ENCODE peak calls at places on chromosomes 12 and 14, in ten cellular contexts. H is tibial nerve, R is RWPE1, B is left ventricle myocardium inferior, L is WERI-Rb-1, U is heart left ventricle, Y is testis, F is sigmoid colon, A is suprapubic skin, T is MM.1S. N is an unnamed sample.

GRCh38 chr12:104499668-104500328 is 43.0 kb downstream of the CHST11 start:
- DNase-seq in F (no peak), H (no peak), A (no peak), Y (no peak), B (no peak), U (no peak), R (no peak), T (no peak), L (no peak), N (no peak)

GRCh38 chr12:94644141-94644575 is 6.2 kb downstream of the TMCC3 start:
- DNase-seq in F (no peak), L (no peak), A (no peak), U (peak; percentile 15), R (peak; percentile 61), H (no peak), B (no peak), T (no peak), Y (no peak), N (no peak)

GRCh38 chr14:75009176-75009575 is 6.5 kb downstream of the EIF2B2 start:
- DNase-seq in T (no peak), H (no peak), U (no peak), L (no peak), B (no peak), F (no peak), Y (no peak), A (no peak), R (no peak), N (no peak)

GRCh38 chr12:16389594-16389993 is 42.1 kb downstream of the MGST1 start:
- DNase-seq in T (no peak), Y (no peak), F (no peak), A (no peak), H (no peak), R (peak; percentile 28), B (no peak), L (no peak), U (no peak), N (no peak)

GRCh38 chr12:76790564-76791552 is 26.9 kb downstream of the ZDHHC17 start:
- DNase-seq in Y (no peak), T (peak; percentile 48), H (no peak), R (peak; percentile 38), U (no peak), L (no peak), A (no peak), B (no peak), F (no peak), N (no peak)

GRCh38 chr12:104223599-104224168 is 8.1 kb downstream of the TXNRD1 start:
- DNase-seq in A (no peak), Y (no peak), B (no peak), U (no peak), L (no peak), R (no peak), H (no peak), F (no peak), T (no peak), N (no peak)

GRCh38 chr12:19799216-19799615 is 359.9 kb downstream of the AEBP2 start:
- DNase-seq in L (no peak), Y (no peak), F (no peak), R (no peak), A (no peak), U (no peak), B (no peak), T (no peak), H (no peak), N (no peak)

GRCh38 chr14:67837011-67837624 is 17.5 kb downstream of the RAD51B start:
- DNase-seq in A (no peak), T (peak; percentile 60), L (peak; percentile 60), H (peak; percentile 74), B (no peak), U (peak; percentile 52), R (peak; percentile 35), Y (peak; percentile 45), F (peak; percentile 71), N (no peak)

GRCh38 chr12:107474639-107475539 is 210.7 kb upstream of the PWP1 start:
- DNase-seq in B (no peak), F (no peak), R (no peak), L (no peak), H (no peak), A (no peak), U (no peak), T (no peak), Y (no peak), N (no peak)

GRCh38 chr14:61387076-61387475 is 65.7 kb downstream of the PRKCH start:
- DNase-seq in T (no peak), H (no peak), F (no peak), R (no peak), A (no peak), L (no peak), B (no peak), Y (no peak), U (no peak), N (no peak)

GRCh38 chr12:63782466-63782865 is 2.8 kb downstream of the RXYLT1 start:
- DNase-seq in T (no peak), A (no peak), Y (no peak), L (no peak), R (no peak), F (no peak), U (no peak), H (no peak), B (no peak), N (no peak)

GRCh38 chr12:63779498-63780481 is at the start of gene RXYLT1:
- DNase-seq in T (peak; percentile 77), L (peak; percentile 84), U (peak; percentile 89), F (peak; percentile 92), Y (peak; percentile 91), B (peak; percentile 86), H (peak; percentile 76), A (peak; percentile 88), R (peak; percentile 88), N (peak; percentile 79)
- TF ChIP-seq CTCF in T (no peak), L (no peak), U (no peak), F (no peak), Y (no peak), B (peak; percentile 15), H (peak; percentile 13), A (no peak), R (no peak), N (no peak)

DNA sequence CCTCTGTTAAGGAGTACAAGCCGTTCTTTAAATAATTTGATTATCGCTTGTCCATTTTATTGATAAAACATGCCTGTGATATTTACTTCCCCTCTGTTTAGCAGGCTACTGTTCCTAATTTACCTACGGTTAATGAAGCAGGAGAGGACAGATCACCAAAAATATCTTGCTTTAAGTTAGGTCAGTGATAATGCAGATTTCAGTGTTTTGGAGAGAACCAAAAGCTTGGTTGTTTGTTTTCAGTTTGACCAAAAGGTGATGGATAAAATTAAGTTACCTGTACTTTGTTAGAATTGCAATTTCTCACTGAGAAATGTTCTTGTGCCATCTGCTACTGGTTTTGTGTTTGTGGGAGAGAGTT is 958 bp downstream of the SPATS2 start:
- DNase-seq in Y (no peak), F (no peak), H (no peak), B (no peak), R (no peak), L (no peak), U (no peak), T (peak; percentile 12), A (no peak), N (no peak)
- H3K27ac ChIP-seq in Y (peak overlapping the region; percentile 99), F (peak overlapping the region; percentile 99), H (no peak overlapping the region), B (peak overlapping the region; percentile 97), R (no peak overlapping the region), L (no peak overlapping the region), U (peak overlapping the region; percentile 97), T (peak overlapping the region; percentile 96), A (peak overlapping the region; percentile 98), N (peak overlapping the region; percentile 99)

GRCh38 chr14:85528080-85528881 is 1.7 kb upstream of the FLRT2 start:
- DNase-seq in L (peak; percentile 54), U (peak; percentile 38), B (no peak), A (no peak), T (no peak), Y (peak; percentile 74), R (peak; percentile 66), H (peak; percentile 49), F (peak; percentile 66), N (peak; percentile 68)
- TF ChIP-seq CTCF in L (peak; percentile 61), U (peak; percentile 49), B (peak; percentile 55), A (peak; percentile 31), T (no peak), Y (peak; percentile 43), R (peak; percentile 75), H (peak; percentile 35), F (no peak), N (peak; percentile 25)

DNA sequence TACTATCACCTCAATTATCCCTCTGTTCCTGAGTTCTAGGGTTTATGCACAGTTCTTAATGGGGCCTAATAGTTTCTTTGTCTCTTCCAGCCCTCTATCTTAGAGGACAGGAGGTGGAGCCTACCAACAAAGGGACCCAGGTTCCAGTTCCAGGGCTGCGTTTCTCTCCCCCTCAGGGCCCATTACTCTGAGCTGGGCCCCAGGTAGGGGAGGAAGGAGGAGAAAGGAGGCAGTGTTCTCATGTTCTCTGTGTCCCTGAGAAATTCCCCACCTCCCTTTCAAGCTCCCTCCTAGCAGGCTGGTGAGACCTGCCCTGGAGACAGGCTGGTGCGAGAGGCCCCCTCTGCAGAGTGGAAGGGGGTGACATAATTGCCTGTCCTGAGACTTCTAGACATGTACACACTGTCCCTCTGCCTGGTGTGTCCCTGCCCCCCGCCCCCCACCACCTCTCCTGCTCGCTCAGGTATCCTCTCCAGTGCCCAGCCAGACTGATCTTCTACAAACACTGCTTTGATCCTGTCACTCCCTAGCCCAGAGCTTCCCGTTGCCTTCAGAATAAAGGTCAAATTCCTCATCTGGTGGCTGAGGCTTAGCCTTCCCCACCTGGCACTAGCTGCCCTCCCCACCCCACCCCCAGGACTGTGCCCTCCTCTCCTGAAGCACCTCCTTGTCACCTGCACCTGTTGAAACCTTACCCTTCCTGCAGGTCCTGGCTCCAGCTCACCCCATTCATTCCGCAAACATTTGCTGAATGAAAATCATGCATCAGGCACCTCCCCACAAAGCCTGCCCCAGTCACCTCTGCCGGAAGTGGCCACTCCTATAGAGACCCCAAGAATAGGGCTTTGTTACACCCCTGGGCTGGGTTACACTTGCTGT is 21.1 kb upstream of the KRT8 start:
- DNase-seq in Y (no peak), B (no peak), A (no peak), R (no peak), U (no peak), F (no peak), L (no peak), H (no peak), T (no peak), N (no peak)
- H3K27ac ChIP-seq in Y (no peak overlapping the region), B (peak overlapping the region; percentile 64), A (peak overlapping the region; percentile 5), R (peak overlapping the region; percentile 82), U (no peak overlapping the region), F (peak overlapping the region; percentile 50), L (no peak overlapping the region), H (peak overlapping the region; percentile 76), T (no peak overlapping the region), N (peak overlapping the region; percentile 73)

GRCh38 chr12:53803703-53804102 is 51.9 kb upstream of the CISTR start:
- DNase-seq in H (no peak), B (no peak), L (no peak), F (no peak), Y (no peak), R (no peak), U (no peak), A (no peak), T (no peak), N (no peak)
- TF ChIP-seq CTCF in H (no peak), B (no peak), L (no peak), F (no peak), Y (no peak), R (no peak), U (no peak), A (no peak), T (no peak), N (no peak)